ENCODE peak calls at places on chromosomes 11 and 22, in four cellular contexts. One of them, this sample, is unnamed.

GRCh38 chr22:37172266-37173245 is 15.5 kb downstream of the C1QTNF6 start:
- DNase-seq in astrocyte of the spinal cord: no peak
- DNase-seq in fibroblast of lung: no peak
- DNase-seq in stimulated activated CD8-positive, alpha-beta memory T cell treated with anti-CD3 and anti-CD28 coated beads, Interleukin-15, amount 100 ng/mL, for 48 hours: no peak
- DNase-seq in this sample: no peak

GRCh38 chr11:7583248-7583647 is 69.4 kb downstream of the PPFIBP2 start:
- DNase-seq in astrocyte of the spinal cord: no peak
- DNase-seq in fibroblast of lung: no peak
- DNase-seq in stimulated activated CD8-positive, alpha-beta memory T cell treated with anti-CD3 and anti-CD28 coated beads, Interleukin-15, amount 100 ng/mL, for 48 hours: no peak
- DNase-seq in this sample: no peak

GRCh38 chr11:34075178-34075820 is 23.8 kb downstream of the CAPRIN1 start:
- DNase-seq in astrocyte of the spinal cord: peak; percentile 66
- DNase-seq in fibroblast of lung: peak; percentile 84
- DNase-seq in stimulated activated CD8-positive, alpha-beta memory T cell treated with anti-CD3 and anti-CD28 coated beads, Interleukin-15, amount 100 ng/mL, for 48 hours: no peak
- DNase-seq in this sample: no peak

GRCh38 chr22:38866399-38867123 is 5.5 kb downstream of the CBX6 start:
- DNase-seq in astrocyte of the spinal cord: no peak
- DNase-seq in fibroblast of lung: no peak
- DNase-seq in stimulated activated CD8-positive, alpha-beta memory T cell treated with anti-CD3 and anti-CD28 coated beads, Interleukin-15, amount 100 ng/mL, for 48 hours: no peak
- DNase-seq in this sample: no peak

GRCh38 chr11:65551572-65552398 is 6.4 kb downstream of the LTBP3 start:
- DNase-seq in astrocyte of the spinal cord: no peak
- DNase-seq in fibroblast of lung: no peak
- DNase-seq in stimulated activated CD8-positive, alpha-beta memory T cell treated with anti-CD3 and anti-CD28 coated beads, Interleukin-15, amount 100 ng/mL, for 48 hours: no peak
- DNase-seq in this sample: peak; percentile 45

GRCh38 chr11:74570266-74571061 is 21.9 kb upstream of the POLD3 start:
- DNase-seq in astrocyte of the spinal cord: peak; percentile 38
- DNase-seq in fibroblast of lung: peak; percentile 37
- DNase-seq in stimulated activated CD8-positive, alpha-beta memory T cell treated with anti-CD3 and anti-CD28 coated beads, Interleukin-15, amount 100 ng/mL, for 48 hours: no peak
- DNase-seq in this sample: no peak

GRCh38 chr11:65355013-65355775 is 643 bp downstream of the TIGD3 start:
- DNase-seq in astrocyte of the spinal cord: no peak
- DNase-seq in fibroblast of lung: no peak
- DNase-seq in stimulated activated CD8-positive, alpha-beta memory T cell treated with anti-CD3 and anti-CD28 coated beads, Interleukin-15, amount 100 ng/mL, for 48 hours: no peak
- DNase-seq in this sample: peak; percentile 34

GRCh38 chr11:129998107-129998506 is 4.5 kb downstream of the PRDM10 start:
- DNase-seq in astrocyte of the spinal cord: no peak
- DNase-seq in fibroblast of lung: no peak
- DNase-seq in stimulated activated CD8-positive, alpha-beta memory T cell treated with anti-CD3 and anti-CD28 coated beads, Interleukin-15, amount 100 ng/mL, for 48 hours: no peak
- DNase-seq in this sample: no peak

GRCh38 chr11:47863189-47863892 is 15.2 kb upstream of the NUP160 start:
- DNase-seq in astrocyte of the spinal cord: peak; percentile 78
- DNase-seq in fibroblast of lung: peak; percentile 73
- DNase-seq in stimulated activated CD8-positive, alpha-beta memory T cell treated with anti-CD3 and anti-CD28 coated beads, Interleukin-15, amount 100 ng/mL, for 48 hours: no peak
- DNase-seq in this sample: no peak

GRCh38 chr11:73453562-73453961 is 77.4 kb downstream of the RELT start:
- DNase-seq in astrocyte of the spinal cord: no peak
- DNase-seq in fibroblast of lung: no peak
- DNase-seq in stimulated activated CD8-positive, alpha-beta memory T cell treated with anti-CD3 and anti-CD28 coated beads, Interleukin-15, amount 100 ng/mL, for 48 hours: no peak
- DNase-seq in this sample: no peak

GRCh38 chr11:86660011-86660595 is 12.3 kb downstream of the ME3 start:
- DNase-seq in astrocyte of the spinal cord: peak; percentile 62
- DNase-seq in fibroblast of lung: peak; percentile 84
- DNase-seq in stimulated activated CD8-positive, alpha-beta memory T cell treated with anti-CD3 and anti-CD28 coated beads, Interleukin-15, amount 100 ng/mL, for 48 hours: no peak
- DNase-seq in this sample: no peak

GRCh38 chr11:71283960-71284359 is 31.6 kb upstream of the SHANK2 start:
- DNase-seq in astrocyte of the spinal cord: no peak
- DNase-seq in fibroblast of lung: no peak
- DNase-seq in stimulated activated CD8-positive, alpha-beta memory T cell treated with anti-CD3 and anti-CD28 coated beads, Interleukin-15, amount 100 ng/mL, for 48 hours: no peak
- DNase-seq in this sample: no peak

GRCh38 chr11:827146-827860 is 416 bp upstream of the CRACR2B start:
- DNase-seq in astrocyte of the spinal cord: no peak
- DNase-seq in fibroblast of lung: no peak
- DNase-seq in stimulated activated CD8-positive, alpha-beta memory T cell treated with anti-CD3 and anti-CD28 coated beads, Interleukin-15, amount 100 ng/mL, for 48 hours: no peak
- DNase-seq in this sample: no peak

GRCh38 chr22:44516841-44517240 is 18.8 kb upstream of the RTL6 start:
- DNase-seq in astrocyte of the spinal cord: no peak
- DNase-seq in fibroblast of lung: no peak
- DNase-seq in stimulated activated CD8-positive, alpha-beta memory T cell treated with anti-CD3 and anti-CD28 coated beads, Interleukin-15, amount 100 ng/mL, for 48 hours: no peak
- DNase-seq in this sample: no peak